ENCODE peak calls at places on chromosomes 11 and 22, in five cellular contexts. O, K, S, A and E are unnamed samples.

GRCh38 chr11:68282141-68282860 is 10.5 kb upstream of the C11orf24 start:
- DNase-seq in O (no peak), K (no peak), S (no peak), A (no peak), E (no peak)

GRCh38 chr11:34513674-34513995 is at the start of gene ELF5:
- DNase-seq in O (no peak), K (no peak), S (no peak), A (no peak), E (no peak)

GRCh38 chr11:69044111-69045013 is 4.4 kb upstream of the TPCN2 start:
- DNase-seq in O (peak; percentile 31), K (peak; percentile 81), S (no peak), A (peak; percentile 68), E (peak; percentile 94)

GRCh38 chr11:33703234-33703633 is 2.6 kb upstream of the C11orf91 start:
- DNase-seq in O (no peak), K (no peak), S (no peak), A (no peak), E (no peak)

GRCh38 chr11:108606070-108606469 is 12.5 kb upstream of the EXPH5 start:
- DNase-seq in O (no peak), K (no peak), S (no peak), A (no peak), E (no peak)

GRCh38 chr11:36431429-36432092 is 78.5 kb downstream of the TRAF6 start:
- DNase-seq in O (peak; percentile 22), K (no peak), S (no peak), A (peak; percentile 84), E (no peak)

GRCh38 chr11:69434341-69434960 is 47.0 kb upstream of the LINC01488 start:
- DNase-seq in O (no peak), K (no peak), S (no peak), A (no peak), E (no peak)

GRCh38 chr11:35629914-35630313 is 11.7 kb downstream of the FJX1 start:
- DNase-seq in O (no peak), K (no peak), S (no peak), A (peak; percentile 86), E (no peak)

GRCh38 chr22:18068381-18068988 is 9.3 kb upstream of the PEX26 start:
- DNase-seq in O (no peak), K (no peak), S (no peak), A (no peak), E (no peak)

GRCh38 chr11:34696876-34697275 is 76.0 kb downstream of the EHF start:
- DNase-seq in O (no peak), K (no peak), S (no peak), A (no peak), E (no peak)

GRCh38 chr11:65827774-65828156 is 6.0 kb upstream of the SNX32 start:
- DNase-seq in O (no peak), K (no peak), S (no peak), A (no peak), E (no peak)

GRCh38 chr22:37726240-37726887 is 29.5 kb downstream of the TRIOBP start:
- DNase-seq in O (no peak), K (no peak), S (no peak), A (no peak), E (no peak)

GRCh38 chr11:118911113-118911879 is 14.4 kb downstream of the BCL9L start:
- DNase-seq in O (no peak), K (peak; percentile 36), S (no peak), A (no peak), E (peak; percentile 39)

GRCh38 chr11:39374963-39375698 is 2084.3 kb downstream of the LRRC4C start:
- DNase-seq in O (peak; percentile 8), K (no peak), S (peak; percentile 27), A (peak; percentile 10), E (peak; percentile 14)

GRCh38 chr11:46181843-46182424 is 60.7 kb upstream of the PHF21A start:
- DNase-seq in O (no peak), K (no peak), S (no peak), A (no peak), E (no peak)

GRCh38 chr22:44746836-44747519 is 5.4 kb upstream of the ARHGAP8 start:
- DNase-seq in O (no peak), K (no peak), S (peak; percentile 40), A (no peak), E (no peak)